ENCODE peak calls at places on chromosomes 12 and 14, in five cellular contexts. N is stimulated activated CD8-positive, alpha-beta memory T cell treated with anti-CD3 and anti-CD28 coated beads, Interleukin-4, amount 100 ng/mL, for 1 hour; B is MM.1S; T is NCI-H774; P is epithelial cell of prostate. D is an unnamed sample.

GRCh38 chr14:30005114-30005698 is 77.6 kb upstream of the PRKD1 start:
- DNase-seq in T (peak; percentile 57), N (no peak), B (peak; percentile 35), P (peak; percentile 12), D (peak; percentile 19)

GRCh38 chr14:72619881-72620280 is 274.0 kb downstream of the DPF3 start:
- DNase-seq in T (no peak), N (no peak), B (no peak), P (no peak), D (no peak)

GRCh38 chr12:124703852-124704251 is 136.4 kb upstream of the NCOR2 start:
- DNase-seq in N (no peak), T (no peak), P (no peak), B (no peak), D (no peak)

GRCh38 chr14:92897922-92898599 is 24.9 kb upstream of the CHGA start:
- DNase-seq in B (no peak), P (no peak), N (no peak), T (no peak), D (no peak)

GRCh38 chr12:22491034-22491433 is 53.3 kb downstream of the C2CD5 start:
- DNase-seq in B (no peak), T (no peak), P (no peak), N (no peak), D (no peak)

GRCh38 chr12:122834921-122835692 is at the start of gene HIP1R:
- DNase-seq in P (no peak), T (peak; percentile 46), N (no peak), B (peak; percentile 38), D (no peak)

GRCh38 chr14:55151601-55152000 is 22.5 kb downstream of the LGALS3 start:
- DNase-seq in B (no peak), P (no peak), T (no peak), N (no peak), D (no peak)

GRCh38 chr12:50188280-50188781 is 21.2 kb upstream of the CERS5 start:
- DNase-seq in N (no peak), T (no peak), B (no peak), P (no peak), D (no peak)

GRCh38 chr14:68682166-68683103 is 110.4 kb downstream of the ZFP36L1 start:
- DNase-seq in P (no peak), T (no peak), N (no peak), B (no peak), D (no peak)

GRCh38 chr14:92503756-92504491 is 9.7 kb upstream of the RIN3 start:
- DNase-seq in N (no peak), P (peak; percentile 84), T (no peak), B (no peak), D (no peak)

GRCh38 chr12:126752021-126752420 is 1514.9 kb upstream of the TMEM132C start:
- DNase-seq in N (no peak), P (no peak), B (no peak), T (no peak), D (no peak)

D was measured in cerebellar cortex.